ENCODE peak calls at places on chromosomes 5 and 9, in four cellular contexts. A is H9, B is IMR-90, K is H1. U is an unnamed sample.
A peak's percentile ranks its signal among the peaks of the same experiment; 100 is the strongest.

GRCh38 chr5:9545959-9546851 is at the start of gene SEMA5A:
- DNase-seq in K (no peak), B (peak; percentile 66), A (peak; percentile 85), U (peak; percentile 80)

GRCh38 chr9:99105152-99106043 is 485 bp downstream of the TGFBR1 start:
- DNase-seq in A (peak; percentile 52), K (no peak), B (peak; percentile 73), U (peak; percentile 58)

GRCh38 chr5:97550164-97550563 is 367.1 kb upstream of the RIOK2 start:
- DNase-seq in B (peak; percentile 72), K (no peak), A (no peak), U (peak; percentile 42)

GRCh38 chr5:98775246-98775961 is 1.9 kb downstream of the RGMB start:
- DNase-seq in A (no peak), B (no peak), K (no peak), U (no peak)

GRCh38 chr5:154505567-154505966 is 27.5 kb upstream of the HAND1 start:
- DNase-seq in B (no peak), K (no peak), A (peak; percentile 65), U (peak; percentile 48)

GRCh38 chr5:23367863-23368262 is 139.5 kb upstream of the PRDM9 start:
- DNase-seq in A (no peak), K (no peak), B (no peak), U (no peak)

GRCh38 chr5:169629847-169630548 is 7.1 kb upstream of the DOCK2 start:
- DNase-seq in A (no peak), K (no peak), B (peak; percentile 90), U (no peak)

GRCh38 chr5:75496026-75496425 is 15.4 kb downstream of the CERT1 start:
- DNase-seq in B (no peak), A (no peak), K (no peak), U (no peak)

GRCh38 chr5:169803077-169803981 is 166.3 kb downstream of the DOCK2 start:
- DNase-seq in K (no peak), B (peak; percentile 100), A (no peak), U (peak; percentile 88)

GRCh38 chr5:15106530-15107283 is 235.1 kb upstream of the ANKH start:
- DNase-seq in K (no peak), A (no peak), B (no peak), U (no peak)

GRCh38 chr5:56088967-56089829 is 94.4 kb upstream of the IL6ST start:
- DNase-seq in A (no peak), K (no peak), B (peak; percentile 80), U (peak; percentile 92)
- H2BK120ac ChIP-seq in A (no peak overlapping the region), K (no peak overlapping the region), B (peak overlapping the region; percentile 91), U (no peak overlapping the region)

GRCh38 chr5:128703322-128703721 is 165.3 kb upstream of the FBN2 start:
- DNase-seq in B (no peak), K (no peak), A (no peak), U (no peak)
- H4K5ac ChIP-seq in B (no peak overlapping the region), K (no peak overlapping the region), A (no peak overlapping the region), U (no peak overlapping the region)

DNA sequence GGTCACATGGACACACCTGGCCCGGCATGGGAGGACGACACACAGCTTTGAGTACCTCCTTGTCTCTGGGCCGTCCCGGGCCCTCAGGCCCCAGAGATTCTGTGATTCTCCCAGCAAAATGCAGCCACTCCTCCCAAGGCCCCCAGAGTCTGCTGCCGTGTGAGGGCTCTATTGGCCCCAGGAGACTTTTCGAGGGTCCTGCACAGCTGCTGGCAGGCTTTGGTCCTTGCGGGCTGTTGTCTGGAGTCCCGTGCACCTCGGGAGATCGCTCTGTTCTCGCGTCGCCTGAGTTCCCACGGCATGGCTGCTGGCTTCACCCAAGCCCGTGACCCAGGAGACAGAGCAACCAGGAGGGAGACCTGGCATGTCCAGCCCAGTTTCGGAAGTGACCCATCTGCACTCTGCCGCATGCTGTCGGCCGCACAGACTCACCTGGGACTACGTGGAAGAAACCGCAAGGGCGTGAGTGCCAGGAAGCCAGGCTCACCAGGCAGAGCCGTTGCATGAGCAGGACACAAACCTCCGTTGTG is 46.8 kb upstream of the NKD2 start:
- DNase-seq in K (no peak), B (no peak), A (peak; percentile 23), U (no peak)
- H2BK120ac ChIP-seq in K (no peak overlapping the region), B (no peak overlapping the region), A (no peak overlapping the region), U (no peak overlapping the region)

GRCh38 chr9:34633851-34634550 is 3.6 kb downstream of the SIGMAR1 start:
- DNase-seq in K (no peak), A (peak; percentile 77), B (peak; percentile 64), U (peak; percentile 80)
- H4K5ac ChIP-seq in K (no peak overlapping the region), A (no peak overlapping the region), B (no peak overlapping the region), U (no peak overlapping the region)

GRCh38 chr9:96619109-96619435 is 571 bp downstream of the CDC14B start:
- DNase-seq in K (no peak), A (no peak), B (no peak), U (no peak)

GRCh38 chr9:96619491-96620154 is at the start of gene CDC14B:
- DNase-seq in B (peak; percentile 90), A (peak; percentile 96), K (peak; percentile 60), U (peak; percentile 97)

GRCh38 chr9:96620155-96620514 is 492 bp upstream of the CDC14B start:
- DNase-seq in K (no peak), A (no peak), B (no peak), U (no peak)

GRCh38 chr9:96621619-96622018 is 2.0 kb upstream of the CDC14B start:
- DNase-seq in B (peak; percentile 35), K (no peak), A (no peak), U (peak; percentile 52)

DNA sequence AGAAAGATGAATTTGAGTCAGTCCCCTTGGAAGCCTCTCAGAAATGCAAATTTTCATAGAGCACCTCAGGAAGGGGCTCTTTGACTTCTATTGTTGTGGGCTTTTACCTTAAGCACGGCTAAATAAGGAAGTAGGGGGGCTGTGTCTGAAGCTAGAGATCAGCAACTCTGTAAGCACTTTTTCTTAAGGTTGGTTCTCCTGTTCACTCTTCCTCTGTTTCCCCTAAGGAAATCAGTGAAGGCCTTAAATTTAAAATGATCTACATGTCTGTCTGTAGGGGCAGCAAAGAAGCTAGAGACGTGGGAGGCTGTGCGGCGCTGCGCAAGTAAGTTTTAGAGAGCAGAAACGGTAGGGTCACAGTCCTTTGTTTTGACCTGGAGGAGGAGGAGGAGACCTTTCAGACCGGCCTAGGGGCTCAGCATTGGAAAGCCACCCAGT is 1.2 kb upstream of the CDC14B start:
- DNase-seq in A (peak; percentile 79), K (peak; percentile 34), B (no peak), U (peak; percentile 87)
- H2BK120ac ChIP-seq in A (no peak overlapping the region), K (no peak overlapping the region), B (no peak overlapping the region), U (no peak overlapping the region)

GRCh38 chr9:81145331-81145963 is 543.9 kb downstream of the TLE1 start:
- DNase-seq in K (no peak), A (no peak), B (peak; percentile 4), U (no peak)

GRCh38 chr9:81146684-81147337 is 542.5 kb downstream of the TLE1 start:
- DNase-seq in K (no peak), A (no peak), B (peak; percentile 69), U (no peak)

GRCh38 chr9:81150016-81150625 is 539.2 kb downstream of the TLE1 start:
- DNase-seq in A (no peak), K (no peak), B (peak; percentile 7), U (no peak)
- H4K5ac ChIP-seq in A (no peak overlapping the region), K (no peak overlapping the region), B (no peak overlapping the region), U (no peak overlapping the region)

GRCh38 chr9:18939943-18940342 is 93.1 kb downstream of the SAXO1 start:
- DNase-seq in K (no peak), B (no peak), A (no peak), U (no peak)
- H2BK120ac ChIP-seq in K (no peak overlapping the region), B (no peak overlapping the region), A (no peak overlapping the region), U (no peak overlapping the region)

DNA sequence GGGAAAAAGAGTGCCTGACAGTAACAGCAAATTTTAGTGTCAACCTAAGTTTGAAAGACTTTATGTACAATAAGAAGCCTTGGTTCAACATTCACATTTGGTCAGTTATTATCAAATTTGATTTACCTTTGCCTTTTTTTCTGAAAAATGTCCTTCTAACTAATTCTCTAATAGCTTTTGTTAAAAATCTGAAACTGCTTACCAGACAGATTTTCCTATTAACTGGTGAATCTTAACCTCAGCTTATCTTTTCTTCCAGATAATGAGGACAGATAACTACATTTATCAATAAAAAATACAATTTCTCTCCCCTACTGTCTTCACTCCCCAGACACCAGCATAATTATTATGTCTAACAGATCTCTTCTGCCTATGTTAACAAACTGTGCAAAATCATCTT is 988.5 kb downstream of the CDH18 start:
- DNase-seq in B (no peak), A (no peak), K (no peak), U (no peak)
- H4K5ac ChIP-seq in B (no peak overlapping the region), A (no peak overlapping the region), K (no peak overlapping the region), U (no peak overlapping the region)

GRCh38 chr9:115084709-115085108 is 33.2 kb downstream of the TNC start:
- DNase-seq in B (no peak), A (no peak), K (no peak), U (no peak)

GRCh38 chr9:115085773-115086377 is 32.1 kb downstream of the TNC start:
- DNase-seq in K (no peak), A (no peak), B (no peak), U (no peak)

GRCh38 chr9:115086886-115087285 is 31.1 kb downstream of the TNC start:
- DNase-seq in A (no peak), B (no peak), K (no peak), U (no peak)

GRCh38 chr9:115084157-115084556 is 33.8 kb downstream of the TNC start:
- DNase-seq in B (no peak), A (no peak), K (no peak), U (no peak)

DNA sequence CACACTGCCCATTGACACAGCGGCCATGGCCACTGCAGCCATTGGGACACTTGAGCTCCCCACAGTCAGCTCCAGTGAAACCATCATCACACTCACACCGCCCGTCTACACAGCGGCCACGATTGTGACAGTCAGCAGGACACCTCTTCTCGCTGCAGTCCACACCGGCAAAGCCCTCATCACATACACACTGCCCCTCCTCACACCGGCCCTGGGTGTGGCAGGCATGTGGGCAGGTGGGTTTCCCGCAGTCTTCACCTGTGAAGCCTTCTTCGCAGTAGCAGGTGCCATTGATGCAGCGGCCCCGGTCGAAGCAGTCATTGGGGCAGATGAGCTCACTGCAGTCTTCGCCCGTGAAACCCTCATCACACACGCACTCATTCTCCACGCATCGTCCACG is 31.5 kb downstream of the TNC start:
- DNase-seq in K (no peak), A (no peak), B (no peak), U (no peak)
- H2BK120ac ChIP-seq in K (no peak overlapping the region), A (no peak overlapping the region), B (no peak overlapping the region), U (no peak overlapping the region)

GRCh38 chr9:113254991-113255390 is 20.4 kb downstream of the CDC26 start:
- DNase-seq in B (no peak), K (no peak), A (no peak), U (no peak)

GRCh38 chr9:113258282-113258681 is 17.1 kb downstream of the CDC26 start:
- DNase-seq in B (no peak), K (no peak), A (no peak), U (no peak)

GRCh38 chr9:113250807-113251206 is 24.6 kb downstream of the CDC26 start:
- DNase-seq in K (no peak), A (no peak), B (no peak), U (no peak)

GRCh38 chr9:113257863-113258262 is 17.5 kb downstream of the CDC26 start:
- DNase-seq in B (no peak), A (no peak), K (no peak), U (no peak)

DNA sequence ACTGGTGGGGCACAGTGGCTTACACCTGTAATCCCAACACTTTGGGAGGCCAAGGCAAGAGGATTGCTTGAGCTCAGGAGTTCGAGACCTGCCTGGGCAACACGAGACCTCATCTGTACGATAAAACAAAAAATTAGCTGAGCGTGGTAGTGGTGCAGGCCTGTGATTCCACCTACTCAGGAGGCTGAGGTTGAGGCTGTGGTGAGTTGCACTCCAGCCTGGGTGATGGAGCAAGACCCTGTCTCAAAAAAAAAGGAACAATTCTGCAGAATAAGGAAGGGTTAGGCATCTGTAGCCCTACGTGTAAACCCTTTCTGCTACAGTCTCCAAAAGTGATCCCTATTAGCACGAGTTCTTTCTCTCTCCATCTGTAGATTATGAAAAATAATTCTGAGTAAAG is 19.9 kb downstream of the CDC26 start:
- DNase-seq in K (no peak), B (no peak), A (no peak), U (no peak)
- H4K5ac ChIP-seq in K (no peak overlapping the region), B (no peak overlapping the region), A (no peak overlapping the region), U (no peak overlapping the region)